ENCODE peak calls at places on chromosomes 6 and 20, in nine cellular contexts. Z is CD8-positive, alpha-beta T cell; C is stimulated activated CD4-positive, alpha-beta T cell treated with anti-CD3 and anti-CD28 coated beads, Interleukin-4, amount 100 ng/mL, for 1 hour; O is choroid plexus epithelial cell; V is left lung; Q is progenitor cell of endocrine pancreas; U is stromal cell of bone marrow; L is naive thymus-derived CD8-positive, alpha-beta T cell; T is NCI-H1092 treated with DMSO at 0.1 percent for 48 hours. J is an unnamed sample.

GRCh38 chr20:60466683-60467022 is 508.4 kb downstream of the CDH26 start:
- DNase-seq in Z (no peak), C (no peak), O (no peak), V (no peak), Q (no peak), U (no peak), L (no peak), T (no peak), J (no peak)

GRCh38 chr6:16947461-16948159 is 154.2 kb upstream of the STMND1 start:
- DNase-seq in Z (no peak), C (no peak), O (peak), V (no peak), Q (no peak), U (peak), L (no peak), T (no peak), J (peak)

GRCh38 chr6:12845224-12846004 is 128.8 kb downstream of the PHACTR1 start:
- DNase-seq in Z (no peak), C (no peak), O (no peak), V (no peak), Q (no peak), U (no peak), L (no peak), T (no peak), J (no peak)

GRCh38 chr20:45545754-45546453 is 1.3 kb downstream of the EPPIN start:
- DNase-seq in Z (no peak), C (no peak), O (peak), V (no peak), Q (no peak), U (peak), L (no peak), T (peak), J (peak)

GRCh38 chr6:117956386-117956785 is 49.3 kb downstream of the SLC35F1 start:
- DNase-seq in Z (no peak), C (no peak), O (no peak), V (no peak), Q (no peak), U (no peak), L (no peak), T (no peak), J (peak)

GRCh38 chr6:106849676-106850332 is 124.7 kb downstream of the CD24 start:
- DNase-seq in Z (no peak), C (no peak), O (no peak), V (no peak), Q (no peak), U (no peak), L (no peak), T (no peak), J (no peak)

GRCh38 chr6:106324726-106325335 is 729 bp downstream of the ATG5 start:
- DNase-seq in Z (no peak), C (no peak), O (peak), V (no peak), Q (no peak), U (no peak), L (no peak), T (no peak), J (no peak)

GRCh38 chr6:134846865-134847264 is 103.0 kb downstream of the ALDH8A1 start:
- DNase-seq in Z (no peak), C (no peak), O (no peak), V (no peak), Q (no peak), U (no peak), L (no peak), T (no peak), J (no peak)

GRCh38 chr6:157706883-157707282 is 116.2 kb upstream of the SNX9 start:
- DNase-seq in Z (no peak), C (no peak), O (no peak), V (no peak), Q (no peak), U (no peak), L (no peak), T (no peak), J (no peak)

GRCh38 chr20:46060301-46060881 is 29.4 kb downstream of the NCOA5 start:
- DNase-seq in Z (no peak), C (no peak), O (no peak), V (no peak), Q (no peak), U (no peak), L (no peak), T (no peak), J (no peak)

GRCh38 chr6:111269401-111269970 is 182.2 kb downstream of the SLC16A10 start:
- DNase-seq in Z (no peak), C (no peak), O (no peak), V (no peak), Q (no peak), U (no peak), L (no peak), T (no peak), J (no peak)

GRCh38 chr20:59765599-59766177 is 161.3 kb downstream of the PHACTR3 start:
- DNase-seq in Z (no peak), C (no peak), O (no peak), V (no peak), Q (peak), U (no peak), L (no peak), T (no peak), J (peak)

GRCh38 chr20:63104312-63105181 is 97.8 kb upstream of the BHLHE23 start:
- DNase-seq in Z (no peak), C (no peak), O (no peak), V (peak), Q (no peak), U (no peak), L (no peak), T (no peak), J (no peak)

GRCh38 chr20:38799248-38799647 is 6.2 kb upstream of the PPP1R16B start:
- DNase-seq in Z (no peak), C (no peak), O (no peak), V (no peak), Q (no peak), U (no peak), L (no peak), T (no peak), J (no peak)

GRCh38 chr20:49914310-49915117 is 815 bp downstream of the SPATA2 start:
- DNase-seq in Z (no peak), C (no peak), O (no peak), V (no peak), Q (no peak), U (no peak), L (no peak), T (no peak), J (no peak)

GRCh38 chr20:6519556-6519955 is 247.9 kb upstream of the BMP2 start:
- DNase-seq in Z (no peak), C (no peak), O (peak), V (no peak), Q (no peak), U (peak), L (no peak), T (no peak), J (no peak)

GRCh38 chr6:113219783-113220182 is 637.4 kb upstream of the MARCKS start:
- DNase-seq in Z (no peak), C (no peak), O (no peak), V (no peak), Q (no peak), U (no peak), L (no peak), T (no peak), J (no peak)

GRCh38 chr6:282177-282866 is 10.0 kb upstream of the DUSP22 start:
- DNase-seq in Z (no peak), C (no peak), O (no peak), V (peak), Q (no peak), U (no peak), L (no peak), T (no peak), J (no peak)

GRCh38 chr6:169029861-169030260 is 223.8 kb downstream of the THBS2 start:
- DNase-seq in Z (no peak), C (no peak), O (no peak), V (no peak), Q (no peak), U (no peak), L (no peak), T (no peak), J (no peak)

GRCh38 chr6:2793491-2794151 is 28.4 kb downstream of the WRNIP1 start:
- DNase-seq in Z (no peak), C (no peak), O (peak), V (peak), Q (no peak), U (no peak), L (no peak), T (no peak), J (no peak)

GRCh38 chr6:69801225-69801624 is 4.4 kb upstream of the LMBRD1 start:
- DNase-seq in Z (no peak), C (no peak), O (no peak), V (no peak), Q (no peak), U (no peak), L (no peak), T (no peak), J (no peak)

GRCh38 chr6:46015119-46015968 is at the start of gene CLIC5:
- DNase-seq in Z (no peak), C (peak), O (no peak), V (peak), Q (peak), U (no peak), L (peak), T (no peak), J (peak)

GRCh38 chr20:17938889-17939619 is 29.5 kb downstream of the SNX5 start:
- DNase-seq in Z (peak), C (peak), O (peak), V (no peak), Q (peak), U (no peak), L (peak), T (peak), J (peak)

GRCh38 chr20:45097485-45098095 is 3.3 kb downstream of the KCNS1 start:
- DNase-seq in Z (no peak), C (peak), O (peak), V (peak), Q (no peak), U (no peak), L (peak), T (peak), J (no peak)

GRCh38 chr20:33130553-33130952 is 37.4 kb upstream of the BPIFA2 start:
- DNase-seq in Z (no peak), C (no peak), O (no peak), V (no peak), Q (no peak), U (peak), L (no peak), T (no peak), J (no peak)

GRCh38 chr6:27761391-27761790 is 150.8 kb downstream of the OR2B2 start:
- DNase-seq in Z (no peak), C (no peak), O (peak), V (no peak), Q (no peak), U (no peak), L (no peak), T (no peak), J (no peak)

GRCh38 chr6:168188310-168188973 is 109.4 kb upstream of the FRMD1 start:
- DNase-seq in Z (no peak), C (no peak), O (no peak), V (no peak), Q (no peak), U (no peak), L (no peak), T (no peak), J (no peak)

GRCh38 chr20:41318271-41318649 is 729 bp upstream of the ZHX3 start:
- DNase-seq in Z (no peak), C (no peak), O (no peak), V (no peak), Q (no peak), U (no peak), L (no peak), T (no peak), J (peak)

GRCh38 chr20:21521596-21522478 is 8.0 kb upstream of the NKX2-2 start:
- DNase-seq in Z (no peak), C (no peak), O (no peak), V (peak), Q (peak), U (no peak), L (no peak), T (peak), J (no peak)

GRCh38 chr20:46705378-46705729 is 4.1 kb upstream of the SLC2A10 start:
- DNase-seq in Z (no peak), C (no peak), O (peak), V (no peak), Q (no peak), U (peak), L (no peak), T (no peak), J (no peak)

GRCh38 chr20:905396-905961 is 10.7 kb downstream of the ANGPT4 start:
- DNase-seq in Z (no peak), C (no peak), O (no peak), V (no peak), Q (no peak), U (no peak), L (no peak), T (no peak), J (no peak)

GRCh38 chr20:37560629-37561028 is 33.0 kb upstream of the BLCAP start:
- DNase-seq in Z (no peak), C (no peak), O (no peak), V (no peak), Q (no peak), U (no peak), L (no peak), T (no peak), J (no peak)

GRCh38 chr6:91590191-91590590 is 1003.3 kb upstream of the MAP3K7 start:
- DNase-seq in Z (no peak), C (no peak), O (no peak), V (peak), Q (no peak), U (no peak), L (no peak), T (no peak), J (no peak)

GRCh38 chr20:3248993-3249347 is 10.0 kb upstream of the SLC4A11 start:
- DNase-seq in Z (no peak), C (no peak), O (no peak), V (no peak), Q (no peak), U (no peak), L (no peak), T (no peak), J (no peak)

GRCh38 chr6:31186052-31186734 is 15.7 kb upstream of the POU5F1 start:
- DNase-seq in Z (no peak), C (no peak), O (no peak), V (peak), Q (no peak), U (peak), L (no peak), T (no peak), J (no peak)

GRCh38 chr6:68572525-68572924 is 62.6 kb upstream of the ADGRB3 start:
- DNase-seq in Z (no peak), C (no peak), O (peak), V (no peak), Q (no peak), U (no peak), L (no peak), T (peak), J (peak)

GRCh38 chr6:46170357-46171289 is at the start of gene ENPP5:
- DNase-seq in Z (peak), C (peak), O (peak), V (peak), Q (peak), U (no peak), L (peak), T (peak), J (peak)

GRCh38 chr6:28896505-28897392 is 27.0 kb downstream of the TRIM27 start:
- DNase-seq in Z (peak), C (peak), O (peak), V (peak), Q (peak), U (peak), L (peak), T (peak), J (peak)

GRCh38 chr6:148513145-148514071 is 170.8 kb downstream of the SASH1 start:
- DNase-seq in Z (no peak), C (no peak), O (peak), V (no peak), Q (no peak), U (peak), L (no peak), T (no peak), J (no peak)

GRCh38 chr20:24950128-24950835 is 1.2 kb downstream of the CST7 start:
- DNase-seq in Z (no peak), C (no peak), O (no peak), V (peak), Q (no peak), U (no peak), L (no peak), T (no peak), J (no peak)

J was measured in SW480.